ENCODE peak calls at places on chromosomes 16 and 17, in four cellular contexts. R, K, P and U are unnamed samples.

GRCh38 chr17:40437095-40437732 is 6.0 kb upstream of the IGFBP4 start:
- DNase-seq in R (peak), K (peak), P (no peak), U (no peak)

GRCh38 chr17:49003557-49004511 is 6.6 kb downstream of the IGF2BP1 start:
- DNase-seq in R (no peak), K (peak), P (no peak), U (no peak)

GRCh38 chr17:33377837-33378236 is 84.7 kb upstream of the ASIC2 start:
- DNase-seq in R (no peak), K (no peak), P (no peak), U (no peak)

GRCh38 chr16:1150511-1150982 is 2.4 kb upstream of the CACNA1H start:
- DNase-seq in R (peak), K (peak), P (no peak), U (no peak)

GRCh38 chr17:9587969-9588656 is 11.7 kb downstream of the CFAP52 start:
- DNase-seq in R (no peak), K (no peak), P (no peak), U (no peak)

GRCh38 chr17:15886804-15887203 is 58.1 kb upstream of the ADORA2B start:
- DNase-seq in R (no peak), K (no peak), P (no peak), U (no peak)

GRCh38 chr17:9512323-9513168 is 63.1 kb downstream of the STX8 start:
- DNase-seq in R (no peak), K (no peak), P (no peak), U (no peak)

GRCh38 chr17:77320501-77321256 is 179.9 kb downstream of the SEC14L1 start:
- DNase-seq in R (peak), K (peak), P (peak), U (no peak)

GRCh38 chr16:66894948-66895696 is 14.8 kb downstream of the PDP2 start:
- DNase-seq in R (peak), K (peak), P (no peak), U (peak)

GRCh38 chr16:53599548-53599947 is 96.5 kb upstream of the AKTIP start:
- DNase-seq in R (no peak), K (no peak), P (no peak), U (no peak)

GRCh38 chr16:79150626-79151025 is 449.9 kb downstream of the MAF start:
- DNase-seq in R (no peak), K (no peak), P (no peak), U (no peak)

GRCh38 chr17:51115179-51115578 is 5.5 kb downstream of the SPAG9 start:
- DNase-seq in R (no peak), K (no peak), P (no peak), U (no peak)

GRCh38 chr17:67421869-67422273 is 44.8 kb downstream of the PITPNC1 start:
- DNase-seq in R (peak), K (no peak), P (peak), U (no peak)

GRCh38 chr17:80842456-80843053 is 149.1 kb upstream of the CHMP6 start:
- DNase-seq in R (no peak), K (no peak), P (no peak), U (no peak)

GRCh38 chr16:65600046-65600445 is 478.2 kb upstream of the CDH11 start:
- DNase-seq in R (no peak), K (no peak), P (no peak), U (no peak)

GRCh38 chr17:29663155-29663554 is 40.4 kb upstream of the CORO6 start:
- DNase-seq in R (no peak), K (peak), P (no peak), U (no peak)

GRCh38 chr16:29894352-29894751 is 5.0 kb downstream of the SEZ6L2 start:
- DNase-seq in R (no peak), K (no peak), P (no peak), U (no peak)

GRCh38 chr17:76252040-76252954 is 12.0 kb upstream of the RNF157 start:
- DNase-seq in R (peak), K (no peak), P (no peak), U (no peak)

GRCh38 chr17:44922136-44922535 is 6.8 kb upstream of the GFAP start:
- DNase-seq in R (no peak), K (no peak), P (no peak), U (no peak)

GRCh38 chr17:40541060-40541872 is 24.0 kb downstream of the CCR7 start:
- DNase-seq in R (no peak), K (no peak), P (no peak), U (no peak)

GRCh38 chr17:46771601-46772012 is 46.9 kb downstream of the WNT3 start:
- DNase-seq in R (no peak), K (peak), P (no peak), U (no peak)

GRCh38 chr16:31333686-31334649 is 21.0 kb upstream of the ITGAX start:
- DNase-seq in R (no peak), K (peak), P (no peak), U (no peak)

GRCh38 chr16:11257131-11257938 is 1.3 kb upstream of the SOCS1 start:
- DNase-seq in R (peak), K (peak), P (no peak), U (no peak)

GRCh38 chr16:87052506-87052905 is 264.7 kb downstream of the C16orf95 start:
- DNase-seq in R (no peak), K (no peak), P (no peak), U (no peak)

GRCh38 chr17:65022751-65023421 is 33.7 kb downstream of the GNA13 start:
- DNase-seq in R (no peak), K (no peak), P (peak), U (peak)

GRCh38 chr17:29687601-29688000 is 64.9 kb upstream of the CORO6 start:
- DNase-seq in R (no peak), K (no peak), P (no peak), U (no peak)

GRCh38 chr16:88974641-88975215 is 2.3 kb downstream of the CBFA2T3 start:
- DNase-seq in R (no peak), K (no peak), P (no peak), U (no peak)
- TF ChIP-seq SPI1 in R (no peak), K (no peak), P (no peak), U (no peak)

GRCh38 chr17:74354561-74354960 is 7.1 kb downstream of the BTBD17 start:
- DNase-seq in R (no peak), K (no peak), P (no peak), U (no peak)

GRCh38 chr17:74356640-74357465 is 4.8 kb downstream of the BTBD17 start:
- DNase-seq in R (no peak), K (no peak), P (no peak), U (no peak)

GRCh38 chr17:74354123-74354522 is 7.5 kb downstream of the BTBD17 start:
- DNase-seq in R (peak), K (peak), P (no peak), U (peak)

GRCh38 chr17:74353446-74354060 is 8.1 kb downstream of the BTBD17 start:
- DNase-seq in R (no peak), K (no peak), P (no peak), U (no peak)

DNA sequence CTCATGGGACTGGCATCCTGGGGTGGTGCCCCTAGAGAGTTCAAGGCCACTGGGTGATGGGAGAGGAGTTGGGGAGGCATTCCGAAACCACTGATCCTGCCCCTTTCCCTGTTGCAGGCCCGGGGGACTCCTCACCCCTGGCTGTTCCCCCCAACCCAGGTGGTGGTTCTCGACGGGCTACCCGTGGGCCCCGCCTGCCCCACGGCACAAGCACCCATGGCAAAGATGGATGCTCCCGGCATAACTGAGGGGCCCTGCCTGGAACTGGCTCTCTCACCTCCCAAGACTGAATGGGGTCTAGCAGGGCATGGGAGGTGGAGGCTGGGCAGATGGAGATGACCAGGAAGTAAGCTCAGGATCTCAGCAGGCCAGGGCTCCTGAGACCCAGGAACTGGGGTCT is 6.6 kb downstream of the BTBD17 start:
- DNase-seq in R (no peak), K (no peak), P (no peak), U (no peak)
- TF ChIP-seq POLR2AphosphoS5 in R (no peak), K (no peak), P (no peak), U (no peak)

DNA sequence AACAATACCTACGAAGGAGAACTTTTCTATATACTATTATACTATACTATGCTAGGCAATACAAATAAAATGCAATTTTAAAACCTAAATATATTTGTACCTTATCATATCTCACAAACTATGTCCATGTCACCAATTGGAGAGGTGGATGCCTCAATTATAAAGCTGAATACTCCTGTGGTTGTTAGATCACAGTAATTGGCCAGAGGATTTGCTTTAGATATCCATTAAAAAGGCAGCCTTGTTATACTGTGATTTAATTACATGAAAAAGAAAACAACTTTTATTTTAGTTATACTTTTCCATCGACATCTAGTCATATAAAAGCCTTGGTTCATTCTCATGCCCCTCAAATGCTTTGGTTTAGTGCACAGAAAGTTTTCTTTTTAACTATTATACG is 129.3 kb downstream of the BRIP1 start:
- DNase-seq in R (no peak), K (no peak), P (no peak), U (no peak)
- TF ChIP-seq SPI1 in R (no peak), K (no peak), P (no peak), U (no peak)

GRCh38 chr16:4864728-4865127 is 17.4 kb downstream of the UBN1 start:
- DNase-seq in R (no peak), K (no peak), P (no peak), U (no peak)
- TF ChIP-seq POLR2AphosphoS5 in R (no peak), K (no peak), P (no peak), U (no peak)

DNA sequence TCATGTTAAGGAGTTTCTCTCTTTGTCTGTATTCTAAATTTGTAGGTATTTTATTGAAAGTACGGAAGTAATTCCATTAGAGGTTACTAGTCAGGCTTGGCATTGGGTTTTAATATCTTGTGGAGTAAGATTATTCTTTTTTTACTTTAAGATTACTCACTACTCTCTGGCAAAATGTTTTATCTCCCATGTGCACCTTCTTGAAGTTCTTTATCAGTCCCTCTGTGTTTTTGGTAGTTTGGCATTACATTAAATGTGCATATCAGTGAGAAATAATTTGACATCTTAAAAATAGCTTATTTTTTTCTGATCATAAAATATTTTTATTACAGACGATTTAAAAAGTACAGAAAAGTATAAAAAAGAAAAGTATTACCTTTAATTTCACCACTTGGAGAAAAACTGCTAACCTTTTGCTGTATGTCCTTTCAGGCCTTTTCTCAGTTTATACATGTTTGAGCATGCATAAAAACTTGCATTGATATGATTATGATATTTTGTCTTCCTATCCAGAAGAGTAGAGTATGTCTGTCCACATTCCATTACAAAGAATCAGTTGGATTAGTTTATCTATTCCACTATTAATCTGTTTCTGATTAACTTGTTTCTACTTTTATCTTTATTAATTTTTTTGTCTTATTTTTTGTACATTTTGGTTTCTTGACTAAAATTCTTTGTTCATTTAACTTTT is 198.3 kb downstream of the SPECC1 start:
- DNase-seq in R (no peak), K (peak), P (no peak), U (no peak)
- TF ChIP-seq SPI1 in R (no peak), K (no peak), P (no peak), U (no peak)

DNA sequence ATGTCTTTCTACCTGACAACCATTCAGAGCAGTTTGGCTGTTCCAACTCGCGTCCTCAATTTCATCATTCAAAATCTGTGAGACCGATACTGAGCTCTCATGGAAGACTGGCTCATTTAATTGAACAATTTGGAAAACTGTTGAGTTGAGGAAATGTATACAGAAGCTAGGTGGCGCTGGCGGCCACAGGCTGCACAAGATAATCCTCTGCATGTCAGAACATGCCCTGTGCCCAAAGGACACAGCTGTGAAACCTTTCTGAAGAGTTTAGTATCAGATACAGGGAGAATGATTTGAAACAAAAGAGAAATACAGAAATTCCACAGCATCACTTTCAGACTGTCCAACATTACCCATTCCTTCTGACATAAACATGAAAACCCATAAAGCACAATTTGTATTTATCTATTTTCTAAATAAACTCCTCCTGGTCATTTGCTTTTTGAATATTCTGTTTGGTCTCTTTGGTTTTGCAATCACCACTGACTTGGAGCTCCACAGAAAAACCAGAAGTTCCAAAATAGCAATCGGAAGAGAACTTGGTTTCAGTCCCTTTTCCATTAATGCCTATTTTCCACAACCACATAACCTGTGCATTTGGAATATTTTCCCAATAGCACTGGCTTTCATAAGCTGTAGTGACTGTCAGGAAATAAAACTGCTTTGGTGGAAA is 192.8 kb downstream of the MAP2K6 start:
- DNase-seq in R (peak), K (peak), P (peak), U (peak)
- TF ChIP-seq POLR2AphosphoS5 in R (no peak), K (no peak), P (no peak), U (no peak)

DNA sequence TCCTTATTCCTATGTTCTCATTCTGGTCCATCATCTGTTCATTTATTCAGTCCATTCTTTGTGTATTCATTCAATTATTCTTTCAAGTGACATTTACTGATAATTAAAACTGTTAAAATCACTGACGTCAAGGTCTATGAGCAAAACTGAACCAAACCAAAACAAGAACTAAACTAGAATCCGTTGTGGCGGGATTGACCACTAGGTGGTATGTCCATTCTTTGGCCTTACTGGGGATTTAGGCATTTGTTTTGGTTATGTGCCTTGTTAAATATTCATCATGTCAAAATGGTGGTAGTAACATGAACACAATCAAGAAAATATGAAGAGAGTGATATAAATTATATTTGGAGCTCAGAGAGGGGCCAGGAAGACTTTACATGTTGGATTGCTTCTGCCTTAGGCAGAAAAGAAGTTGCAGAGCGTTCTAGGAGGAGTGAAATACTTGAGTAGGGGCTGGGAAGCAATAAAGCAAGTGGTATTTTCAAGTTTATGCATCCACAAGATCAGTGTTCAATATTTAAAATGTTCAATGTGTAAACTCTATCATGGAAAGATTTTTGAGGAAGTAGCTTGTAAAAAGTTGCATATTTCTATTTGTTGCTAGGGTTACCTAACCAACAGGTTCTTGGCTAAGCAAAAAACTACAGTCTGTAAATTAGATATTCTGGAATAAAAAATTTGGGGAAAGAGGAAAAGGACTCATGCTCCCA is 129.0 kb downstream of the CDH13 start:
- DNase-seq in R (no peak), K (no peak), P (no peak), U (no peak)
- TF ChIP-seq SPI1 in R (no peak), K (no peak), P (no peak), U (no peak)

DNA sequence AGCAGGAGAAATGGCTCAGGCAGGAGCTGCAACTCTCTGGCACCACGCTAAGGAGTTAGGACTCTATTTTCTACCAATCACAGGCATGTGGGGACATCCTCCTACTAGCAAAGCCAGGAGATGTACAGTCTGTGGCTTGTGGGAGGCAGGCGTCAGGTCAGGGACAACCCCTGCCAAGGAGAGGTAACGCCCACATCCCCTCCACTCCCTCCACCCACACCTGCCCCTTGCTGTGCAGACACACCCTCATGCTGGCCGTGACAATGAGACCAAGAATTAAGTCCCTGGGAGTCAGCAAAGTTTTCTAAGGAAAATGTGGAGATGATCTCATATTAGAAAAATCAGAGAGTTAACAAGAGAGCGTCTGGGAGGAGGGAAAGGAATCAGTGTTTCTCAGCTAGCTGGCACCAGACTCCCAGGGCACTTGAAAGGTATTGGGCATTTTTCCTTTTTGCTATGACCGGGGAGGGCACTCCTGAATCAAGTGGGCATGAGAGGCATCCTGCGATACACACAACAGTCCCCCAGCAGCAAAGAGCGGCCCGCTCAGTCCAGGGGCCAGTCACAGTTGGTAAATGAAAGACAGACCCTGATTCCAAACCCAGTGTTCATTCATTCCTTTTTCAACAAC is 87.3 kb upstream of the RPL38 start:
- DNase-seq in R (no peak), K (no peak), P (no peak), U (no peak)
- TF ChIP-seq POLR2AphosphoS5 in R (no peak), K (no peak), P (no peak), U (no peak)

GRCh38 chr16:23324727-23325126 is 22.6 kb downstream of the SCNN1B start:
- DNase-seq in R (no peak), K (no peak), P (no peak), U (no peak)
- TF ChIP-seq SPI1 in R (no peak), K (no peak), P (no peak), U (no peak)

GRCh38 chr16:49833796-49834195 is 22.1 kb downstream of the ZNF423 start:
- DNase-seq in R (no peak), K (no peak), P (no peak), U (no peak)
- TF ChIP-seq POLR2AphosphoS5 in R (no peak), K (no peak), P (no peak), U (no peak)